ENCODE peak calls at places on chromosomes 2 and 18, in six cellular contexts. One of them, this sample, is unnamed.

GRCh38 chr2:20599001-20599600 is 51.8 kb downstream of the HS1BP3 start:
- DNase-seq in A549: no peak
- DNase-seq in tibial nerve: peak; percentile 25
- DNase-seq in spleen: peak; percentile 89
- DNase-seq in transverse colon: peak; percentile 8
- DNase-seq in NB4: no peak
- DNase-seq in this sample: no peak

GRCh38 chr2:66463206-66463605 is 28.3 kb downstream of the MEIS1 start:
- DNase-seq in tibial nerve: no peak
- DNase-seq in NB4: no peak
- DNase-seq in spleen: no peak
- DNase-seq in A549: no peak
- DNase-seq in transverse colon: no peak
- DNase-seq in this sample: no peak

GRCh38 chr2:28325567-28326468 is 66.8 kb upstream of the FOSL2 start:
- DNase-seq in transverse colon: no peak
- DNase-seq in tibial nerve: no peak
- DNase-seq in NB4: peak; percentile 79
- DNase-seq in A549: no peak
- DNase-seq in spleen: no peak
- DNase-seq in this sample: peak; percentile 79

GRCh38 chr2:197647961-197648690 is 27.3 kb downstream of the RFTN2 start:
- DNase-seq in spleen: no peak
- DNase-seq in tibial nerve: no peak
- DNase-seq in NB4: no peak
- DNase-seq in transverse colon: no peak
- DNase-seq in A549: no peak
- DNase-seq in this sample: no peak

GRCh38 chr2:109453596-109453995 is 160.2 kb downstream of the SEPTIN10 start:
- DNase-seq in transverse colon: peak; percentile 0
- DNase-seq in spleen: peak; percentile 44
- DNase-seq in A549: no peak
- DNase-seq in NB4: no peak
- DNase-seq in tibial nerve: no peak
- DNase-seq in this sample: no peak

GRCh38 chr2:217995741-217996141 is 7.1 kb downstream of the TNS1 start:
- DNase-seq in transverse colon: no peak
- DNase-seq in spleen: peak; percentile 83
- DNase-seq in tibial nerve: peak; percentile 64
- DNase-seq in A549: no peak
- DNase-seq in NB4: peak; percentile 38
- DNase-seq in this sample: no peak

GRCh38 chr2:25467743-25468142 is 126.0 kb upstream of the DNMT3A start:
- DNase-seq in spleen: no peak
- DNase-seq in NB4: no peak
- DNase-seq in transverse colon: no peak
- DNase-seq in tibial nerve: no peak
- DNase-seq in A549: no peak
- DNase-seq in this sample: no peak

GRCh38 chr2:70527447-70528080 is 26.1 kb downstream of the TGFA start:
- DNase-seq in A549: no peak
- DNase-seq in spleen: no peak
- DNase-seq in transverse colon: no peak
- DNase-seq in NB4: no peak
- DNase-seq in tibial nerve: no peak
- DNase-seq in this sample: no peak

GRCh38 chr2:8495189-8495855 is 186.5 kb upstream of the ID2 start:
- DNase-seq in transverse colon: no peak
- DNase-seq in NB4: no peak
- DNase-seq in tibial nerve: no peak
- DNase-seq in A549: no peak
- DNase-seq in spleen: peak; percentile 63
- DNase-seq in this sample: no peak

GRCh38 chr2:31031132-31031706 is 107.0 kb downstream of the GALNT14 start:
- DNase-seq in A549: no peak
- DNase-seq in NB4: no peak
- DNase-seq in tibial nerve: no peak
- DNase-seq in spleen: no peak
- DNase-seq in transverse colon: no peak
- DNase-seq in this sample: no peak

GRCh38 chr18:70423988-70424387 is 135.1 kb downstream of the SOCS6 start:
- DNase-seq in A549: no peak
- DNase-seq in spleen: no peak
- DNase-seq in NB4: no peak
- DNase-seq in transverse colon: peak; percentile 26
- DNase-seq in tibial nerve: no peak
- DNase-seq in this sample: no peak

GRCh38 chr2:27191107-27191829 is 20.6 kb upstream of the ATRAID start:
- DNase-seq in NB4: peak; percentile 76
- DNase-seq in tibial nerve: no peak
- DNase-seq in transverse colon: peak; percentile 53
- DNase-seq in spleen: no peak
- DNase-seq in A549: peak; percentile 74
- DNase-seq in this sample: peak; percentile 35

GRCh38 chr2:233118601-233119000 is 58.5 kb downstream of the INPP5D start:
- DNase-seq in transverse colon: no peak
- DNase-seq in spleen: peak; percentile 47
- DNase-seq in A549: no peak
- DNase-seq in NB4: no peak
- DNase-seq in tibial nerve: no peak
- DNase-seq in this sample: no peak

GRCh38 chr2:201483337-201483736 is 31.8 kb downstream of the STRADB start:
- DNase-seq in NB4: no peak
- DNase-seq in spleen: no peak
- DNase-seq in A549: no peak
- DNase-seq in transverse colon: no peak
- DNase-seq in tibial nerve: no peak
- DNase-seq in this sample: no peak

GRCh38 chr18:44771957-44772917 is 91.5 kb downstream of the SETBP1 start:
- DNase-seq in A549: peak; percentile 37
- DNase-seq in tibial nerve: peak; percentile 18
- DNase-seq in NB4: peak; percentile 31
- DNase-seq in transverse colon: peak; percentile 46
- DNase-seq in spleen: no peak
- DNase-seq in this sample: no peak

GRCh38 chr18:79599503-79599931 is 80.1 kb upstream of the CTDP1 start:
- DNase-seq in NB4: no peak
- DNase-seq in spleen: peak; percentile 68
- DNase-seq in tibial nerve: peak; percentile 11
- DNase-seq in transverse colon: peak; percentile 4
- DNase-seq in A549: peak; percentile 37
- DNase-seq in this sample: no peak

GRCh38 chr2:183292028-183292427 is 167.8 kb downstream of the NUP35 start:
- DNase-seq in transverse colon: no peak
- DNase-seq in tibial nerve: no peak
- DNase-seq in A549: no peak
- DNase-seq in NB4: no peak
- DNase-seq in spleen: no peak
- DNase-seq in this sample: no peak

GRCh38 chr2:3902131-3902530 is 198.8 kb downstream of the DCDC2C start:
- DNase-seq in spleen: no peak
- DNase-seq in tibial nerve: no peak
- DNase-seq in A549: no peak
- DNase-seq in transverse colon: no peak
- DNase-seq in NB4: no peak
- DNase-seq in this sample: no peak

GRCh38 chr2:218964041-218964771 is 4.7 kb downstream of the CDK5R2 start:
- DNase-seq in NB4: no peak
- DNase-seq in spleen: no peak
- DNase-seq in A549: peak; percentile 87
- DNase-seq in transverse colon: no peak
- DNase-seq in tibial nerve: no peak
- DNase-seq in this sample: peak; percentile 93

GRCh38 chr2:234840336-234840735 is 111.5 kb upstream of the SH3BP4 start:
- DNase-seq in transverse colon: peak; percentile 9
- DNase-seq in spleen: no peak
- DNase-seq in A549: peak; percentile 87
- DNase-seq in tibial nerve: no peak
- DNase-seq in NB4: no peak
- DNase-seq in this sample: peak; percentile 72

GRCh38 chr2:88658890-88659881 is 31.9 kb upstream of the EIF2AK3 start:
- DNase-seq in spleen: no peak
- DNase-seq in A549: peak; percentile 16
- DNase-seq in tibial nerve: no peak
- DNase-seq in transverse colon: peak; percentile 18
- DNase-seq in NB4: no peak
- DNase-seq in this sample: peak; percentile 22

GRCh38 chr2:170214309-170214902 is 36.5 kb downstream of the MYO3B start:
- DNase-seq in transverse colon: no peak
- DNase-seq in A549: no peak
- DNase-seq in tibial nerve: no peak
- DNase-seq in NB4: no peak
- DNase-seq in spleen: no peak
- DNase-seq in this sample: no peak

GRCh38 chr2:61470122-61470951 is 550 bp downstream of the USP34 start:
- DNase-seq in NB4: peak; percentile 89
- DNase-seq in A549: peak; percentile 90
- DNase-seq in tibial nerve: peak; percentile 80
- DNase-seq in spleen: peak; percentile 96
- DNase-seq in transverse colon: peak; percentile 92
- DNase-seq in this sample: peak; percentile 68

GRCh38 chr2:237597680-237598145 is 7.2 kb upstream of the RAB17 start:
- DNase-seq in spleen: no peak
- DNase-seq in NB4: no peak
- DNase-seq in tibial nerve: no peak
- DNase-seq in A549: no peak
- DNase-seq in transverse colon: no peak
- DNase-seq in this sample: no peak

GRCh38 chr2:22291074-22291473 is 1093.9 kb upstream of the KLHL29 start:
- DNase-seq in spleen: no peak
- DNase-seq in NB4: no peak
- DNase-seq in tibial nerve: no peak
- DNase-seq in transverse colon: no peak
- DNase-seq in A549: no peak
- DNase-seq in this sample: no peak

GRCh38 chr18:22106536-22107292 is 62.7 kb upstream of the GATA6 start:
- DNase-seq in transverse colon: no peak
- DNase-seq in tibial nerve: no peak
- DNase-seq in A549: peak; percentile 17
- DNase-seq in spleen: no peak
- DNase-seq in NB4: no peak
- DNase-seq in this sample: peak; percentile 6

GRCh38 chr18:39748727-39749126 is 2183.1 kb upstream of the CELF4 start:
- DNase-seq in tibial nerve: no peak
- DNase-seq in NB4: no peak
- DNase-seq in A549: no peak
- DNase-seq in spleen: no peak
- DNase-seq in transverse colon: no peak
- DNase-seq in this sample: no peak

GRCh38 chr2:20666364-20667150 is at the start of gene GDF7:
- DNase-seq in NB4: no peak
- DNase-seq in spleen: peak; percentile 90
- DNase-seq in A549: peak; percentile 41
- DNase-seq in tibial nerve: no peak
- DNase-seq in transverse colon: peak; percentile 60
- DNase-seq in this sample: no peak

GRCh38 chr2:108591163-108591562 is 56.9 kb downstream of the LIMS1 start:
- DNase-seq in A549: no peak
- DNase-seq in tibial nerve: no peak
- DNase-seq in spleen: no peak
- DNase-seq in NB4: peak; percentile 33
- DNase-seq in transverse colon: no peak
- DNase-seq in this sample: no peak

GRCh38 chr18:48959921-48960920 is 9.5 kb upstream of the SMAD7 start:
- DNase-seq in transverse colon: no peak
- DNase-seq in NB4: no peak
- DNase-seq in tibial nerve: no peak
- DNase-seq in spleen: peak; percentile 50
- DNase-seq in A549: no peak
- DNase-seq in this sample: no peak
- TF ChIP-seq POLR2A in transverse colon: no peak
- TF ChIP-seq POLR2A in NB4: no peak
- TF ChIP-seq POLR2A in tibial nerve: no peak
- TF ChIP-seq POLR2A in spleen: no peak
- TF ChIP-seq POLR2A in A549: no peak
- TF ChIP-seq POLR2A in this sample: no peak

DNA sequence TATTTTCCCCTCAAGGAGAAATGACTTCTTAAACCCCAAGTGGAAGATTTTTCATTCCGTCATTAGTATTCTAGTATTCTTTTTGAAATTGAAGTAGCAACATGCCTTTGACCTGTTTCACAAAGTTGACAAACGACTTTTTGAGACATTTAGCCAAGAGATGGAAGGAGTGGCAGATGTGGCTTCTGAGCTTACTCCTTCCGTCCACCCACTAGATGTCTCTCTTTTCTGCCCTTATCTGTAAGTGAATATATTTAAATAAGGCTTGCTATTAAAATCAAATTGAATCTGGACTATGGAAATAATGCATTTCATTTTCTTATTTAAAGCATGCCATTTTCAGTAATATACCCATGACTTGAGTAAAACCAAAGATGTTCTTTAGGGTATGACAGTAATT is 74.1 kb downstream of the ACTR3 start:
- DNase-seq in tibial nerve: no peak
- DNase-seq in transverse colon: no peak
- DNase-seq in spleen: no peak
- DNase-seq in NB4: no peak
- DNase-seq in A549: no peak
- DNase-seq in this sample: no peak
- TF ChIP-seq POLR2A in tibial nerve: no peak
- TF ChIP-seq POLR2A in transverse colon: no peak
- TF ChIP-seq POLR2A in spleen: no peak
- TF ChIP-seq POLR2A in NB4: no peak
- TF ChIP-seq POLR2A in A549: no peak
- TF ChIP-seq POLR2A in this sample: no peak

GRCh38 chr2:240567137-240567871 is 980 bp upstream of the RNPEPL1 start:
- DNase-seq in transverse colon: peak; percentile 55
- DNase-seq in NB4: peak; percentile 46
- DNase-seq in A549: no peak
- DNase-seq in spleen: peak; percentile 86
- DNase-seq in tibial nerve: peak; percentile 13
- DNase-seq in this sample: no peak

GRCh38 chr2:240564571-240565266 is 3.6 kb upstream of the RNPEPL1 start:
- DNase-seq in spleen: peak; percentile 73
- DNase-seq in A549: peak; percentile 70
- DNase-seq in tibial nerve: no peak
- DNase-seq in transverse colon: peak; percentile 14
- DNase-seq in NB4: no peak
- DNase-seq in this sample: no peak

GRCh38 chr2:240566203-240567136 is 1.8 kb upstream of the RNPEPL1 start:
- DNase-seq in A549: peak; percentile 91
- DNase-seq in transverse colon: peak; percentile 98
- DNase-seq in spleen: peak; percentile 99
- DNase-seq in tibial nerve: peak; percentile 88
- DNase-seq in NB4: peak; percentile 93
- DNase-seq in this sample: peak; percentile 88

GRCh38 chr2:240564191-240564570 is 4.0 kb downstream of the DUSP28 start:
- DNase-seq in A549: no peak
- DNase-seq in tibial nerve: no peak
- DNase-seq in NB4: no peak
- DNase-seq in spleen: peak; percentile 76
- DNase-seq in transverse colon: no peak
- DNase-seq in this sample: no peak

GRCh38 chr2:240565267-240566202 is 2.7 kb upstream of the RNPEPL1 start:
- DNase-seq in NB4: peak; percentile 97
- DNase-seq in A549: peak; percentile 92
- DNase-seq in spleen: peak; percentile 98
- DNase-seq in transverse colon: peak; percentile 90
- DNase-seq in tibial nerve: peak; percentile 40
- DNase-seq in this sample: peak; percentile 80
- TF ChIP-seq POLR2A in NB4: no peak
- TF ChIP-seq POLR2A in A549: peak; percentile 54
- TF ChIP-seq POLR2A in spleen: no peak
- TF ChIP-seq POLR2A in transverse colon: peak; percentile 67
- TF ChIP-seq POLR2A in tibial nerve: no peak
- TF ChIP-seq POLR2A in this sample: peak; percentile 27

GRCh38 chr2:71864085-71864484 is 283.6 kb downstream of the CYP26B1 start:
- DNase-seq in A549: no peak
- DNase-seq in tibial nerve: no peak
- DNase-seq in spleen: no peak
- DNase-seq in transverse colon: no peak
- DNase-seq in NB4: no peak
- DNase-seq in this sample: no peak
- TF ChIP-seq POLR2A in A549: no peak
- TF ChIP-seq POLR2A in tibial nerve: no peak
- TF ChIP-seq POLR2A in spleen: no peak
- TF ChIP-seq POLR2A in transverse colon: no peak
- TF ChIP-seq POLR2A in NB4: no peak
- TF ChIP-seq POLR2A in this sample: no peak

This sample was measured in H54.